ENCODE peak calls at places on chromosomes 16 and 17, in four cellular contexts. B is HS-27A, D is NCI-H2081, O is C1 segment of cervical spinal cord. J is an unnamed sample.

GRCh38 chr16:81636298-81636960 is 142.7 kb upstream of the PLCG2 start:
- DNase-seq in B (no peak), D (peak), O (no peak), J (no peak)

GRCh38 chr17:17177186-17177585 is 28.9 kb downstream of the PLD6 start:
- DNase-seq in B (no peak), D (no peak), O (no peak), J (no peak)

GRCh38 chr16:47978491-47979490 is 177.0 kb downstream of the ABCC12 start:
- DNase-seq in B (no peak), D (no peak), O (no peak), J (no peak)

GRCh38 chr16:3458852-3459361 is 15.4 kb downstream of the NAA60 start:
- DNase-seq in B (no peak), D (no peak), O (no peak), J (no peak)

GRCh38 chr17:38912221-38912813 is 13.1 kb upstream of the LASP1NB start:
- DNase-seq in B (no peak), D (no peak), O (no peak), J (no peak)

GRCh38 chr17:42387221-42387657 is 1.0 kb downstream of the STAT3 start:
- DNase-seq in B (no peak), D (peak), O (no peak), J (peak)

GRCh38 chr16:87965973-87966667 is 14.9 kb downstream of the BANP start:
- DNase-seq in B (no peak), D (no peak), O (no peak), J (no peak)

GRCh38 chr17:63881935-63882601 is at the start of gene GH2:
- DNase-seq in B (no peak), D (peak), O (no peak), J (peak)

J was measured in head of caudate nucleus.